ENCODE peak calls at places on chromosomes 12 and 14, in ten cellular contexts. One of them, this sample, is unnamed.

GRCh38 chr14:68380304-68380840 is 412.5 kb downstream of the ZFP36L1 start:
- DNase-seq in IMR-90: no peak
- DNase-seq in fibroblast of pulmonary artery: no peak
- DNase-seq in Right ventricle myocardium superior: no peak
- DNase-seq in neural crest cell: no peak
- DNase-seq in stimulated activated CD4-positive, alpha-beta T cell treated with anti-CD3 and anti-CD28 coated beads, Interleukin-15, amount 100 ng/mL, for 24 hours: no peak
- DNase-seq in heart left ventricle: no peak
- DNase-seq in AG09319: no peak
- DNase-seq in spleen: no peak
- DNase-seq in stomach: no peak
- DNase-seq in this sample: no peak

GRCh38 chr14:29738056-29738455 is 189.6 kb downstream of the PRKD1 start:
- DNase-seq in IMR-90: no peak
- DNase-seq in fibroblast of pulmonary artery: no peak
- DNase-seq in Right ventricle myocardium superior: no peak
- DNase-seq in neural crest cell: no peak
- DNase-seq in stimulated activated CD4-positive, alpha-beta T cell treated with anti-CD3 and anti-CD28 coated beads, Interleukin-15, amount 100 ng/mL, for 24 hours: no peak
- DNase-seq in heart left ventricle: no peak
- DNase-seq in AG09319: no peak
- DNase-seq in spleen: no peak
- DNase-seq in stomach: no peak
- DNase-seq in this sample: no peak

GRCh38 chr14:53946404-53947400 is 9.9 kb downstream of the BMP4 start:
- DNase-seq in IMR-90: no peak
- DNase-seq in fibroblast of pulmonary artery: no peak
- DNase-seq in Right ventricle myocardium superior: no peak
- DNase-seq in neural crest cell: no peak
- DNase-seq in stimulated activated CD4-positive, alpha-beta T cell treated with anti-CD3 and anti-CD28 coated beads, Interleukin-15, amount 100 ng/mL, for 24 hours: no peak
- DNase-seq in heart left ventricle: no peak
- DNase-seq in AG09319: no peak
- DNase-seq in spleen: no peak
- DNase-seq in stomach: no peak
- DNase-seq in this sample: no peak

GRCh38 chr12:132549059-132549458 is 59.1 kb downstream of the FBRSL1 start:
- DNase-seq in IMR-90: no peak
- DNase-seq in fibroblast of pulmonary artery: no peak
- DNase-seq in Right ventricle myocardium superior: no peak
- DNase-seq in neural crest cell: no peak
- DNase-seq in stimulated activated CD4-positive, alpha-beta T cell treated with anti-CD3 and anti-CD28 coated beads, Interleukin-15, amount 100 ng/mL, for 24 hours: no peak
- DNase-seq in heart left ventricle: no peak
- DNase-seq in AG09319: no peak
- DNase-seq in spleen: no peak
- DNase-seq in stomach: no peak
- DNase-seq in this sample: no peak

GRCh38 chr12:70691018-70691672 is 53.9 kb upstream of the PTPRB start:
- DNase-seq in IMR-90: peak
- DNase-seq in fibroblast of pulmonary artery: peak
- DNase-seq in Right ventricle myocardium superior: no peak
- DNase-seq in neural crest cell: no peak
- DNase-seq in stimulated activated CD4-positive, alpha-beta T cell treated with anti-CD3 and anti-CD28 coated beads, Interleukin-15, amount 100 ng/mL, for 24 hours: no peak
- DNase-seq in heart left ventricle: no peak
- DNase-seq in AG09319: no peak
- DNase-seq in spleen: no peak
- DNase-seq in stomach: no peak
- DNase-seq in this sample: no peak

GRCh38 chr12:74897425-74898211 is 312.0 kb downstream of the KCNC2 start:
- DNase-seq in IMR-90: no peak
- DNase-seq in fibroblast of pulmonary artery: no peak
- DNase-seq in Right ventricle myocardium superior: no peak
- DNase-seq in neural crest cell: no peak
- DNase-seq in stimulated activated CD4-positive, alpha-beta T cell treated with anti-CD3 and anti-CD28 coated beads, Interleukin-15, amount 100 ng/mL, for 24 hours: no peak
- DNase-seq in heart left ventricle: no peak
- DNase-seq in AG09319: no peak
- DNase-seq in spleen: no peak
- DNase-seq in stomach: no peak
- DNase-seq in this sample: no peak

GRCh38 chr14:85241022-85241880 is 288.7 kb upstream of the FLRT2 start:
- DNase-seq in IMR-90: no peak
- DNase-seq in fibroblast of pulmonary artery: peak
- DNase-seq in Right ventricle myocardium superior: no peak
- DNase-seq in neural crest cell: no peak
- DNase-seq in stimulated activated CD4-positive, alpha-beta T cell treated with anti-CD3 and anti-CD28 coated beads, Interleukin-15, amount 100 ng/mL, for 24 hours: no peak
- DNase-seq in heart left ventricle: no peak
- DNase-seq in AG09319: no peak
- DNase-seq in spleen: no peak
- DNase-seq in stomach: no peak
- DNase-seq in this sample: no peak

GRCh38 chr12:93526786-93527428 is 45.6 kb upstream of the SOCS2 start:
- DNase-seq in IMR-90: peak
- DNase-seq in fibroblast of pulmonary artery: peak
- DNase-seq in Right ventricle myocardium superior: no peak
- DNase-seq in neural crest cell: no peak
- DNase-seq in stimulated activated CD4-positive, alpha-beta T cell treated with anti-CD3 and anti-CD28 coated beads, Interleukin-15, amount 100 ng/mL, for 24 hours: no peak
- DNase-seq in heart left ventricle: no peak
- DNase-seq in AG09319: peak
- DNase-seq in spleen: no peak
- DNase-seq in stomach: no peak
- DNase-seq in this sample: no peak